ENCODE peak calls at places on chromosome 3, in ten cellular contexts. V, R, U, T, C, Y, J, Z, I and L are unnamed samples.

GRCh38 chr3:47984089-47984759 is 32.0 kb downstream of the MAP4 start:
- DNase-seq in R (no peak), T (no peak), Y (peak; percentile 49), C (no peak), U (peak; percentile 90), I (no peak), Z (peak; percentile 61), V (no peak), J (peak; percentile 74), L (peak; percentile 78)

GRCh38 chr3:44114142-44114541 is 127.5 kb upstream of the TOPAZ1 start:
- DNase-seq in Y (no peak), V (no peak), Z (no peak), I (peak; percentile 69), C (peak; percentile 13), U (peak; percentile 15), J (peak; percentile 34), R (no peak), T (no peak), L (peak; percentile 28)

GRCh38 chr3:120177907-120178306 is 83.7 kb upstream of the GSK3B start:
- DNase-seq in Y (no peak), V (no peak), I (peak; percentile 2), Z (peak; percentile 48), U (peak; percentile 21), T (no peak), C (peak; percentile 23), J (peak; percentile 18), R (no peak), L (peak; percentile 22)

GRCh38 chr3:47645551-47645950 is 66.9 kb upstream of the CSPG5 start:
- DNase-seq in Y (no peak), I (no peak), R (no peak), T (no peak), V (no peak), Z (no peak), U (peak; percentile 41), J (peak; percentile 16), C (no peak), L (no peak)

GRCh38 chr3:134357914-134358811 is 16.1 kb downstream of the AMOTL2 start:
- DNase-seq in R (peak; percentile 53), T (no peak), Z (peak; percentile 96), C (peak; percentile 87), U (peak; percentile 91), I (no peak), Y (peak; percentile 82), J (peak; percentile 96), V (no peak), L (peak; percentile 79)

GRCh38 chr3:49805367-49805782 is 2.3 kb downstream of the INKA1 start:
- DNase-seq in C (no peak), T (peak; percentile 93), V (peak; percentile 92), Z (peak; percentile 78), U (peak; percentile 47), J (peak; percentile 98), I (no peak), Y (no peak), R (peak; percentile 89), L (peak; percentile 75)

GRCh38 chr3:67686067-67686466 is 31.7 kb upstream of the SUCLG2 start:
- DNase-seq in J (no peak), C (no peak), R (no peak), V (no peak), Y (no peak), U (no peak), I (no peak), Z (no peak), T (no peak), L (no peak)

GRCh38 chr3:57173687-57174086 is 8.5 kb upstream of the IL17RD start:
- DNase-seq in Y (no peak), V (no peak), T (no peak), R (no peak), U (no peak), I (no peak), J (no peak), C (no peak), Z (no peak), L (no peak)

GRCh38 chr3:63900459-63900858 is 11.7 kb downstream of the SCAANT1 start:
- DNase-seq in J (peak; percentile 45), V (no peak), R (no peak), T (peak; percentile 18), Z (no peak), U (no peak), C (no peak), I (peak; percentile 14), Y (no peak), L (no peak)

GRCh38 chr3:46812237-46812791 is 50.9 kb downstream of the MYL3 start:
- DNase-seq in C (no peak), R (peak; percentile 62), J (peak; percentile 65), V (peak; percentile 54), Z (peak; percentile 48), T (peak; percentile 57), Y (peak; percentile 47), U (no peak), I (peak; percentile 89), L (peak; percentile 43)

GRCh38 chr3:45010718-45011355 is 15.3 kb upstream of the CLEC3B start:
- DNase-seq in T (no peak), U (no peak), V (no peak), J (peak; percentile 57), Y (peak; percentile 77), R (no peak), Z (peak; percentile 59), C (no peak), I (no peak), L (no peak)

GRCh38 chr3:31466016-31466415 is 66.7 kb upstream of the STT3B start:
- DNase-seq in I (no peak), C (no peak), V (no peak), J (peak; percentile 14), U (peak; percentile 16), Z (peak; percentile 28), Y (no peak), T (no peak), R (no peak), L (peak; percentile 2)
- H3K27me3 ChIP-seq in I (no peaks in the 10 kb centered on the region), C (no peaks in the 10 kb centered on the region), V (no peaks in the 10 kb centered on the region), J (no peaks in the 10 kb centered on the region), U (no peaks in the 10 kb centered on the region), Z (peaks cover 38% of the 10 kb centered on the region), Y (peaks cover 17% of the 10 kb centered on the region), T (no peaks in the 10 kb centered on the region), R (no peaks in the 10 kb centered on the region), L (no peaks in the 10 kb centered on the region)

DNA sequence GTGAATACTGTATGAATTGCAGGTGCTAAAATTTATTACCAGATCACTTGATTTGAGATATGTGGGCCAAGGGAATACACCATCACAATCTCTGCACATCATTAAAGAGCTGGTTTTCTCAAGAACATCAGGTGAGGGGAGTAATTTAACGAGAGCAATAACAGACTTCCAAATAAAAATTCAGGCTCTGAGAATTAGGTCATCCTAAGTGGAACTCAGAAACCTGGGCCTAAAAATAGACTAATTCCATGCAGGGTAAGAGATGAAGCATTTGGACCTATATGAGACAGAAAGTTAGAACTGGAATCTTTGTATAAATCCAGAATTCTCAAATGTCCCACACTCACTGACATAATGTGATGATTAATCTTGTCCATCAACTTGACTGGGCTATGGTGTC is 331.1 kb downstream of the ZNF621 start:
- DNase-seq in Z (no peak), R (no peak), J (no peak), V (no peak), C (no peak), Y (no peak), T (no peak), I (no peak), U (no peak), L (no peak)
- H3K27me3 ChIP-seq in Z (no peaks in the 10 kb centered on the region), R (no peaks in the 10 kb centered on the region), J (no peaks in the 10 kb centered on the region), V (no peaks in the 10 kb centered on the region), C (no peaks in the 10 kb centered on the region), Y (no peaks in the 10 kb centered on the region), T (no peaks in the 10 kb centered on the region), I (no peaks in the 10 kb centered on the region), U (no peaks in the 10 kb centered on the region), L (no peaks in the 10 kb centered on the region)

GRCh38 chr3:147405552-147406254 is 640 bp downstream of the ZIC4 start:
- DNase-seq in T (no peak), Y (no peak), R (no peak), V (no peak), J (no peak), I (no peak), Z (no peak), C (no peak), U (no peak), L (no peak)

GRCh38 chr3:147407107-147407494 is 758 bp upstream of the ZIC4 start:
- DNase-seq in T (no peak), I (no peak), V (no peak), J (no peak), C (no peak), U (no peak), R (no peak), Z (no peak), Y (no peak), L (peak; percentile 65)

GRCh38 chr3:147404800-147405551 is 1.4 kb downstream of the ZIC4 start:
- DNase-seq in Z (no peak), V (no peak), R (no peak), U (no peak), T (no peak), C (no peak), J (no peak), I (no peak), Y (no peak), L (no peak)

GRCh38 chr3:147407495-147408179 is 1.3 kb upstream of the ZIC4 start:
- DNase-seq in C (no peak), J (no peak), U (no peak), T (no peak), V (no peak), Y (no peak), Z (no peak), R (no peak), I (no peak), L (peak; percentile 50)

DNA sequence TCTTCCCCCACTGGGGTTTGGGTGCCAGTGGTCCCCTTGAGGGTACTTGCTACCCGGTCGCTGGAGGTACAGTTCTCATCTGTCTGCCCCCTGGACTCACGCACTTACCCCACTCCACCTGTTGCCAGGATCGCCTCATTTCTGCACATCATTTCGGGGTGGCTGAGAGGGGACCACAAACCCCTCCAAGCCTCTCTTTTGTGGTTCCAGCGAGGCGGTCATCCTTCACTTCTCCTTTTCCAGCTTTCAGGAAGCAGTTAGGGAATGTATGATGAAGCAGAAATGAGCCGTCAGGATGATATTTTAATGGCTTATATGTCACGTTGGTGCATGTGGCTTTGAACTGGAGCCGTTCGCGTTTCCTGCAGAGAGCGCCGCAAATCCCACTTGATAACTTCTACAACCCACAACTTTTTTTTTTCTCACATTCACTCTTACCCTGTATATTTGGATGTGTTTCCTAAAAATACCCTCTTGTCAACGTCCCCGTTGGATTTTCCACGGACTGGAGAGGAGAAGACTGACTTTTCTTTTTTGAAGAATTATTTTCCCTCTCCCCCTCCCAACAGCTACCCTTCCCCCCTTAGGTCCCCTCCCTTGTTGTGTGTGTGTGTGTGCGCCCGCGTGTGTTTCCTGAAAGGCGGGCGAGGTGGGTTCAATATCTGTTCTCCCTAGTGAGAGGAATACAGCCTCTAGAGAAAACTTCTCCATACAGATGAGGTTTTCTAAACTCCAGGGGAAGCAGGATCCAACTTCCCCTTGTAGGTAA is at the start of gene ZIC4:
- DNase-seq in R (no peak), T (no peak), Z (no peak), V (no peak), C (no peak), U (no peak), I (no peak), Y (no peak), J (no peak), L (peak; percentile 65)
- H3K27me3 ChIP-seq in R (peaks cover 62% of the 10 kb centered on the region), T (peaks cover 84% of the 10 kb centered on the region), Z (peaks cover 7% of the 10 kb centered on the region), V (peaks cover 98% of the 10 kb centered on the region), C (peaks cover 2% of the 10 kb centered on the region), U (peaks cover 89% of the 10 kb centered on the region), I (peaks cover 3% of the 10 kb centered on the region), Y (peaks cover 63% of the 10 kb centered on the region), J (peaks cover 100% of the 10 kb centered on the region), L (no peaks in the 10 kb centered on the region)

DNA sequence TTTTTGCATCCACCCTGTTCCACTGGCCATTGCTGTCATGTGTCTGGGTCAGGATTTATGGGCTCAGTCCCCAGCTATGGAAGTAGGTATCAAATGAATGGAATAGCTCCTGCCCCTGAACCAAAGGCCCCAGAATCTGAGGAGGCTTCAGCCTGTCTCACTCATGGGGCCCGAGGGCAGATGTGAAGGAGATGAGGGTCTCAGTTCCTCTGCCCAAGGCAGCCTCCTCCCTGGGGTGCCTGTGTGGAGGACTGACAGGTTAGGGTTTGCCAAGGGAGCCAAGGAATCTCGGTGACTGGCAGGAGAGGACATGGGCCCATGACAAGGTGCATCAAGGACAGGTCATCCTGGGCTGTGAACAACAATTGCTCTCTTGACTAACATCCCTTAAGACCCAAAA is 70.4 kb downstream of the CPN2 start:
- DNase-seq in Y (no peak), I (no peak), V (peak; percentile 11), J (no peak), C (no peak), R (no peak), T (no peak), U (no peak), Z (no peak), L (no peak)
- H3K27me3 ChIP-seq in Y (no peaks in the 10 kb centered on the region), I (no peaks in the 10 kb centered on the region), V (peaks cover 6% of the 10 kb centered on the region), J (peaks cover 3% of the 10 kb centered on the region), C (peaks cover 4% of the 10 kb centered on the region), R (no peaks in the 10 kb centered on the region), T (no peaks in the 10 kb centered on the region), U (no peaks in the 10 kb centered on the region), Z (peaks cover 39% of the 10 kb centered on the region), L (no peaks in the 10 kb centered on the region)